ENCODE peak calls at places on chromosomes 11 and 22, in four cellular contexts. One of them, this sample, is unnamed.

GRCh38 chr22:43948836-43949235 is 6.4 kb upstream of the SAMM50 start:
- DNase-seq in neuronal stem cell: no peak
- DNase-seq in heart right ventricle: no peak
- DNase-seq in fibroblast of lung: no peak
- DNase-seq in this sample: no peak

GRCh38 chr22:44026630-44027511 is 2.8 kb downstream of the PARVB start:
- DNase-seq in neuronal stem cell: no peak
- DNase-seq in heart right ventricle: peak
- DNase-seq in fibroblast of lung: peak
- DNase-seq in this sample: peak

GRCh38 chr11:27423125-27423524 is 49.5 kb downstream of the LGR4 start:
- DNase-seq in neuronal stem cell: no peak
- DNase-seq in heart right ventricle: peak
- DNase-seq in fibroblast of lung: peak
- DNase-seq in this sample: peak

GRCh38 chr11:72738199-72739141 is 13.7 kb downstream of the ARAP1 start:
- DNase-seq in neuronal stem cell: no peak
- DNase-seq in heart right ventricle: no peak
- DNase-seq in fibroblast of lung: peak
- DNase-seq in this sample: no peak

GRCh38 chr11:128407962-128408361 is 179.4 kb downstream of the ETS1 start:
- DNase-seq in neuronal stem cell: no peak
- DNase-seq in heart right ventricle: no peak
- DNase-seq in fibroblast of lung: peak
- DNase-seq in this sample: no peak

GRCh38 chr11:61347916-61348461 is 13.7 kb downstream of the CYB561A3 start:
- DNase-seq in neuronal stem cell: no peak
- DNase-seq in heart right ventricle: no peak
- DNase-seq in fibroblast of lung: peak
- DNase-seq in this sample: peak

GRCh38 chr22:50249382-50250248 is 1.4 kb downstream of the HDAC10 start:
- DNase-seq in neuronal stem cell: no peak
- DNase-seq in heart right ventricle: no peak
- DNase-seq in fibroblast of lung: no peak
- DNase-seq in this sample: no peak

GRCh38 chr11:7671807-7672206 is 1.5 kb downstream of the CYB5R2 start:
- DNase-seq in neuronal stem cell: no peak
- DNase-seq in heart right ventricle: no peak
- DNase-seq in fibroblast of lung: no peak
- DNase-seq in this sample: no peak

GRCh38 chr11:128632151-128632791 is 44.9 kb upstream of the ETS1 start:
- DNase-seq in neuronal stem cell: peak
- DNase-seq in heart right ventricle: no peak
- DNase-seq in fibroblast of lung: peak
- DNase-seq in this sample: peak

GRCh38 chr22:38657248-38657909 is 941 bp downstream of the CBY1 start:
- DNase-seq in neuronal stem cell: no peak
- DNase-seq in heart right ventricle: no peak
- DNase-seq in fibroblast of lung: peak
- DNase-seq in this sample: no peak

GRCh38 chr22:44526431-44527115 is 28.5 kb upstream of the RTL6 start:
- DNase-seq in neuronal stem cell: no peak
- DNase-seq in heart right ventricle: no peak
- DNase-seq in fibroblast of lung: no peak
- DNase-seq in this sample: no peak

GRCh38 chr11:7516488-7516887 is 2.7 kb downstream of the PPFIBP2 start:
- DNase-seq in neuronal stem cell: no peak
- DNase-seq in heart right ventricle: no peak
- DNase-seq in fibroblast of lung: no peak
- DNase-seq in this sample: no peak

GRCh38 chr22:42062506-42063190 is 8.0 kb downstream of the NAGA start:
- DNase-seq in neuronal stem cell: no peak
- DNase-seq in heart right ventricle: no peak
- DNase-seq in fibroblast of lung: no peak
- DNase-seq in this sample: no peak

GRCh38 chr11:34638897-34639296 is 18.0 kb downstream of the EHF start:
- DNase-seq in neuronal stem cell: no peak
- DNase-seq in heart right ventricle: no peak
- DNase-seq in fibroblast of lung: no peak
- DNase-seq in this sample: no peak

GRCh38 chr22:36951746-36952145 is 38.3 kb downstream of the CSF2RB start:
- DNase-seq in neuronal stem cell: no peak
- DNase-seq in heart right ventricle: no peak
- DNase-seq in fibroblast of lung: no peak
- DNase-seq in this sample: no peak

GRCh38 chr22:23862103-23862502 is 4.4 kb downstream of the SLC2A11 start:
- DNase-seq in neuronal stem cell: no peak
- DNase-seq in heart right ventricle: no peak
- DNase-seq in fibroblast of lung: peak
- DNase-seq in this sample: peak

GRCh38 chr22:31253949-31254348 is 38.3 kb downstream of the PIK3IP1 start:
- DNase-seq in neuronal stem cell: no peak
- DNase-seq in heart right ventricle: peak
- DNase-seq in fibroblast of lung: no peak
- DNase-seq in this sample: no peak

GRCh38 chr11:103988595-103988969 is 47.9 kb upstream of the DDI1 start:
- DNase-seq in neuronal stem cell: no peak
- DNase-seq in heart right ventricle: no peak
- DNase-seq in fibroblast of lung: peak
- DNase-seq in this sample: no peak

DNA sequence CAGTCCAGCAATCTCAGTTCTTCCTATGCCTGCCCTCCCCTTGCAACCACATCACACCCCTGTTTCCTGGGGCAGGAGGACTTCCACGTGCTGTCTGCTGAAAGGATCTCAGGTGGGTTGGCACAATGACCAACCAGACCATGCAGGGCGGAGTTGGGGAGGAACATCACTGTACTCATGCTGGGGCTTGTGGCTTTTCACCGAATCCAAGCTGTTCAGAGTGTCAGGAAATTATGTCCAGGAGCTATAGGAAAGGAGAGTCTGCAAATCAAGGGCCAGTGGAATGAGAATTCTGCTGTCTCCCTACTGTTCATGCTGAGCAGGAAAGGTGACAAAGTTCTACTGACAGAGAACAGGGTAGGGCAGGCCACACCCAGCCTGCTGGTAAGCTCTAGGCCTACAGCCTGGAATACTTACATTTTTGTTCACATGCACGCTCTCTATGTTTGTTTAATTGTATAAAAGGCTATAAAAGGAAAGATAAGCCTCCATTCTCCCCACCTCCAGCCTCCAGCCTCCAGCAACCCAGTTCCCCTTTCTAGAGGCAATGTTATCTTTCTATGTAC is 1.7 kb upstream of the PLAAT2 start:
- DNase-seq in neuronal stem cell: no peak
- DNase-seq in heart right ventricle: no peak
- DNase-seq in fibroblast of lung: no peak
- DNase-seq in this sample: no peak
- H3K4me3 ChIP-seq in neuronal stem cell: no peak
- H3K4me3 ChIP-seq in heart right ventricle: no peak
- H3K4me3 ChIP-seq in fibroblast of lung: no peak
- H3K4me3 ChIP-seq in this sample: no peak

GRCh38 chr22:46260038-46260437 is 3.1 kb downstream of the PKDREJ start:
- DNase-seq in neuronal stem cell: no peak
- DNase-seq in heart right ventricle: no peak
- DNase-seq in fibroblast of lung: no peak
- DNase-seq in this sample: no peak
- H3K27ac ChIP-seq in neuronal stem cell: no peak
- H3K27ac ChIP-seq in heart right ventricle: no peak
- H3K27ac ChIP-seq in fibroblast of lung: no peak
- H3K27ac ChIP-seq in this sample: no peak

DNA sequence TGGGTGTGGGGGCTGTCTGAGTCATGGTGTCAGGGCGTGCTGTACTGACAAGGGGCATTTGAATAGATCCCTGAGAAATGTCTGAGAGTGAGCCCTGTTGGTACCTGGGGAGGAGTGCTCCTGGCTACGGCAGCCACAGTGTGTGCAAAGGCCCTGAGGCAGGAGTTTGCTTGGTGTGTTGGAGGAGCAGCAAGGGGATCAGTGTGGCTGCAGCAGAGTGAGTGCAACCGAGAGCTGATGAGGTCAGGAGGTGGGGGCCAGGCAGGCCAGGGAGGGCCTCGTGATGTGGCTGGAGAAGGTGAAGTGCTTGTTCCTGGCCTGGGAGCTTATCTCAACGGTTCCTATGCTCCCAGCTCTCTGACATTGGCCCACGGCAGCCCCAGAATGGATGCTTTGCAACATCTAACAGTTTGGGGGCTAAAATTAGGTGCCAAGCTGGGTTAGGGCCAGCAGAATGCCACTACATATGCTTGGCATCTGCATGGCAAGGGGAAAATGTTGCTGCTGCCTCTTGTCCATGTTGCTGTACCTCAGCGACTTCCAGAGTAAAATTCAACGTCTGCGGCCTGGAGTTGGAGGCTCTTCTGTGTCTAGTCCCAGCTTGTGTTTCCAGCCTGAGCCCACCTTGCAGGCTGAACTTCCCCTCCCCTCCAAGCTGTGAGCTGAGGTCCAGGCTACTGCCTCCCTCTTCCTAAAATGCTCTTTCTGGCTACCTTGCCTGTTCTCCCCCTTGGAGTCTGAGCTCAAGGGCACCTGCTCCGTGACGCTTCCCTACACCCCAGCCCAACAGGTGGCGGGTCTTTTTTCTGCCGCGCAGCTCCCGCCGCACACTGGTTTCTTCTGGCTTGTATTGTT is 48.2 kb upstream of the MYEOV start:
- DNase-seq in neuronal stem cell: no peak
- DNase-seq in heart right ventricle: no peak
- DNase-seq in fibroblast of lung: no peak
- DNase-seq in this sample: no peak
- H3K4me3 ChIP-seq in neuronal stem cell: no peak
- H3K4me3 ChIP-seq in heart right ventricle: no peak
- H3K4me3 ChIP-seq in fibroblast of lung: no peak
- H3K4me3 ChIP-seq in this sample: no peak

GRCh38 chr11:17473071-17473744 is 3.4 kb downstream of the ABCC8 start:
- DNase-seq in neuronal stem cell: no peak
- DNase-seq in heart right ventricle: no peak
- DNase-seq in fibroblast of lung: peak
- DNase-seq in this sample: peak

GRCh38 chr11:17472467-17472866 is 4.2 kb downstream of the ABCC8 start:
- DNase-seq in neuronal stem cell: no peak
- DNase-seq in heart right ventricle: no peak
- DNase-seq in fibroblast of lung: no peak
- DNase-seq in this sample: no peak

GRCh38 chr11:17468094-17468493 is 8.6 kb downstream of the ABCC8 start:
- DNase-seq in neuronal stem cell: no peak
- DNase-seq in heart right ventricle: no peak
- DNase-seq in fibroblast of lung: no peak
- DNase-seq in this sample: no peak

GRCh38 chr11:17469998-17470397 is 6.6 kb downstream of the ABCC8 start:
- DNase-seq in neuronal stem cell: no peak
- DNase-seq in heart right ventricle: no peak
- DNase-seq in fibroblast of lung: no peak
- DNase-seq in this sample: no peak

DNA sequence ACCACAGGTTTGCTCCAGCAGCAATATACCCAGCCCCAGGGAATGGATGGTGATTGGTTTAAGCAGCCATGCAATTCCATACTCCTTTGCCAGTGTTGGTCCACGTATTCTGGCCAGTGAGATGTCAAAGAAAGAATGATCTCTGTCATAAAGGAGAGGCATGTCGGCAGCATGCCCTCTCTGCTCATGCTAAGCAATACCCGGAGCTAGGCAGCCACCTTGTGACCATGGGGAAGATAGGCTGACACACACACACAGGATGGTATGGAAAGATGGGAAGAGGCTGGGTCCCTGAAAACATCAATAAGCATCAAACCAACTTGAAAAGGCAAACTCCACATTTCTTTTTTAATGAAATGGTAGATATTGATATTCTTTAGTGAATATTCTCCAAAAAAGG is 5.1 kb downstream of the ABCC8 start:
- DNase-seq in neuronal stem cell: no peak
- DNase-seq in heart right ventricle: no peak
- DNase-seq in fibroblast of lung: no peak
- DNase-seq in this sample: no peak
- H3K27ac ChIP-seq in neuronal stem cell: no peak
- H3K27ac ChIP-seq in heart right ventricle: no peak
- H3K27ac ChIP-seq in fibroblast of lung: no peak
- H3K27ac ChIP-seq in this sample: no peak

GRCh38 chr11:83033972-83034672 is 37.6 kb downstream of the RAB30 start:
- DNase-seq in neuronal stem cell: no peak
- DNase-seq in heart right ventricle: peak
- DNase-seq in fibroblast of lung: peak
- DNase-seq in this sample: peak
- H3K4me3 ChIP-seq in neuronal stem cell: peak
- H3K4me3 ChIP-seq in heart right ventricle: peak
- H3K4me3 ChIP-seq in fibroblast of lung: peak
- H3K4me3 ChIP-seq in this sample: peak

This sample was measured in SJCRH30.